ENCODE peak calls at places on chromosomes 2 and 18, in seven cellular contexts. V, E, O, J, M, Y and Z are unnamed samples.

GRCh38 chr2:60379684-60380083 is 173.8 kb downstream of the BCL11A start:
- DNase-seq in V (no peak), E (no peak), O (no peak), J (no peak), M (no peak), Y (no peak), Z (no peak)

GRCh38 chr2:73297151-73297559 is 3.8 kb upstream of the EGR4 start:
- DNase-seq in V (no peak), E (no peak), O (no peak), J (no peak), M (no peak), Y (no peak), Z (no peak)

GRCh38 chr18:61292280-61292679 is 41.0 kb upstream of the CDH20 start:
- DNase-seq in V (no peak), E (no peak), O (no peak), J (no peak), M (no peak), Y (no peak), Z (no peak)

GRCh38 chr2:16626497-16626896 is 39.1 kb downstream of the CYRIA start:
- DNase-seq in V (no peak), E (no peak), O (peak), J (no peak), M (no peak), Y (no peak), Z (no peak)

GRCh38 chr2:163505281-163505680 is 230.5 kb downstream of the FIGN start:
- DNase-seq in V (no peak), E (no peak), O (no peak), J (no peak), M (no peak), Y (no peak), Z (no peak)

GRCh38 chr2:106859498-106859897 is 26.5 kb downstream of the ST6GAL2 start:
- DNase-seq in V (no peak), E (no peak), O (no peak), J (no peak), M (no peak), Y (no peak), Z (no peak)

GRCh38 chr2:201797175-201797840 is 9.0 kb upstream of the CDK15 start:
- DNase-seq in V (no peak), E (peak), O (peak), J (no peak), M (no peak), Y (no peak), Z (peak)

GRCh38 chr2:181673178-181673577 is 7.1 kb downstream of the NEUROD1 start:
- DNase-seq in V (no peak), E (no peak), O (no peak), J (no peak), M (no peak), Y (no peak), Z (no peak)

GRCh38 chr2:8576525-8577157 is 105.2 kb upstream of the ID2 start:
- DNase-seq in V (peak), E (no peak), O (no peak), J (no peak), M (peak), Y (no peak), Z (no peak)

GRCh38 chr18:36127866-36128845 is 984 bp downstream of the SLC39A6 start:
- DNase-seq in V (peak), E (no peak), O (peak), J (peak), M (peak), Y (no peak), Z (peak)

GRCh38 chr18:11179959-11180519 is 30.7 kb upstream of the PIEZO2 start:
- DNase-seq in V (no peak), E (no peak), O (no peak), J (no peak), M (no peak), Y (no peak), Z (no peak)
- TF ChIP-seq CTCF in V (no peak), E (no peak), O (no peak), J (no peak), M (no peak), Y (no peak), Z (no peak)

DNA sequence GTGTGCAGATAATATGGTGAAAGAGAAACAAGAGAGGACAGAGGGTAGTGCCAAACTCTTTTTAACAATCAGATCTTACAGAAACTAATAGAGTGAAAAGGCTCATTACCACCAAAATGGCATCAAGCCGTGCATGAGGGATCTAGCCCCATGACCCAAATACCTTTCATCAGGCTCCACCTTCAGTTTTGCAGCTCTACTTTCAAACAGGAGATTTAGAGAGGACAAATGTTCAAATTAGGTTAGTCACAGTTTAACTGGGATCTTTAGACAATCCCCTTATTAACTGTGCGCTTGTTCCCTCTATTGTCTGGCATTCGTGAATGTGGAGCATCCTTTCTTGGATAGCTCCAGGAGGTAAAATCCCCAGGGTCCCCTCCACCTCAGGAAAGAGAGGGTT is 1209.3 kb upstream of the CHAC2 start:
- DNase-seq in V (no peak), E (no peak), O (no peak), J (no peak), M (no peak), Y (no peak), Z (no peak)
- H3K4me3 ChIP-seq in V (no peak), E (no peak), O (no peak), J (no peak), M (no peak), Y (no peak), Z (no peak)

DNA sequence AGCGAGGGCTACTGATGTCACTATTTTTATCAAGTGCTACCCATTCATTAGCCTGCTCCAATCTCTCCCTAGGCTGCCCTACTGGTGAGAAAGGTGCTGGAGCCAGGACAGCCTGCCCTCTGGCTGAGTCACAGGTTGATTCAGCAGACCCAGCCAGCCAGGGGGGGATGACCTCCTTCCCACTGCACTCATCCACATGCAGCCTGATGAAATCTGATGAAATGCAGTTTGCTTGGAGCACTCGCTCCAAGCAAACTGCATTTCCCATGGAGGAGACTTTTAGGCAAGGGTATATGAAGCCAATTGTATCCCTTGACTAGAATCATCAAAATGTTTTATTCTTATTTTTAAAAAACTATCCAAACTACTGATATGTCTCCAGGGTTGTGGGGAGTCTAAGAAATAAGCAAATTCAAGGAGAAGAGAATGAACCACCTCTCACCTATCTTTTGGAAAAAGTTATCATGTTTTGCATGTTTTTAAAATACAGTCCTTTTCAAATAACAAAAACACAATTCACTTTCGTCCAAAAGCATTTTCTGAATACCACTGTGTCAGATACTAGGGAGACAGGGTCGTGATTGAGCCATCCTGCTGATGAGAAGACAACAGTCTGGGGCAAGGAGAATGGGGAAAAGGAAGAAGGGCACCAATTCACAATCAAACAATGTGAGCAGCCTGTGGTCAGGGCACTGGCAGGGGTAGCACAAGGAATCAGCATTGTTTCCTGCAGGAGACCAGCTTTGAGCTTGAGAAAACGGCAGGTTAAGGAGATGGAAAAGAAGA is 128.3 kb downstream of the AFF3 start:
- DNase-seq in V (no peak), E (peak), O (peak), J (no peak), M (peak), Y (no peak), Z (peak)
- TF ChIP-seq CTCF in V (no peak), E (peak), O (peak), J (no peak), M (no peak), Y (no peak), Z (no peak)

GRCh38 chr2:226694142-226694541 is 105.5 kb downstream of the IRS1 start:
- DNase-seq in V (no peak), E (no peak), O (peak), J (no peak), M (no peak), Y (no peak), Z (no peak)

GRCh38 chr2:226692521-226693126 is 107.0 kb downstream of the IRS1 start:
- DNase-seq in V (no peak), E (no peak), O (no peak), J (no peak), M (no peak), Y (no peak), Z (peak)

GRCh38 chr2:226693521-226693920 is 106.1 kb downstream of the IRS1 start:
- DNase-seq in V (no peak), E (no peak), O (peak), J (no peak), M (no peak), Y (no peak), Z (no peak)

GRCh38 chr2:226690471-226691024 is 109.1 kb downstream of the IRS1 start:
- DNase-seq in V (no peak), E (no peak), O (peak), J (no peak), M (no peak), Y (no peak), Z (no peak)

GRCh38 chr2:226691265-226691664 is 108.4 kb downstream of the IRS1 start:
- DNase-seq in V (no peak), E (no peak), O (no peak), J (no peak), M (no peak), Y (no peak), Z (peak)
- H3K4me3 ChIP-seq in V (no peak), E (no peak), O (no peak), J (no peak), M (peak), Y (no peak), Z (no peak)

GRCh38 chr18:52409732-52410131 is 69.7 kb downstream of the DCC start:
- DNase-seq in V (no peak), E (no peak), O (no peak), J (no peak), M (no peak), Y (no peak), Z (peak)
- TF ChIP-seq CTCF in V (no peak), E (no peak), O (no peak), J (no peak), M (no peak), Y (no peak), Z (no peak)

DNA sequence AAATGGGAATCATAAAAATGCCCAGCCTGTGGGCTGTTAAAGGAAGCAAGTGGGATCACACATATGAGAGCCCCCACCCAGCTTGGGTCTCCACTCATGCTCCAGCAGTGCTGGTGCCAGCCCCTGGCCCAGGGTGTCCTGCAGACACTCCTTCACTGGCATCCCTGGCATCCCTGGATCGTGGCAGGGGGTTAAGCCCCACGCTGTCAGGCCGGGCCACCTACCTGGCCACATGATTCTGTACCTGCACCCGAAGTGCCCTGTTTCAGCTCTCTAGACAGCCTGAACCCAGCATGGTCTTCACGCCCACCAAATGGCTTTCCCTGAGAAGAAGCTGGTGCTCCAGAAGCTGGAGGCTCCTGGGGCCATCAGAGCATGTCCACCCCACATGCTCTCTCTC is 137.4 kb downstream of the INHBB start:
- DNase-seq in V (peak), E (no peak), O (no peak), J (no peak), M (peak), Y (no peak), Z (no peak)
- H3K4me3 ChIP-seq in V (no peak), E (no peak), O (no peak), J (no peak), M (no peak), Y (no peak), Z (no peak)

DNA sequence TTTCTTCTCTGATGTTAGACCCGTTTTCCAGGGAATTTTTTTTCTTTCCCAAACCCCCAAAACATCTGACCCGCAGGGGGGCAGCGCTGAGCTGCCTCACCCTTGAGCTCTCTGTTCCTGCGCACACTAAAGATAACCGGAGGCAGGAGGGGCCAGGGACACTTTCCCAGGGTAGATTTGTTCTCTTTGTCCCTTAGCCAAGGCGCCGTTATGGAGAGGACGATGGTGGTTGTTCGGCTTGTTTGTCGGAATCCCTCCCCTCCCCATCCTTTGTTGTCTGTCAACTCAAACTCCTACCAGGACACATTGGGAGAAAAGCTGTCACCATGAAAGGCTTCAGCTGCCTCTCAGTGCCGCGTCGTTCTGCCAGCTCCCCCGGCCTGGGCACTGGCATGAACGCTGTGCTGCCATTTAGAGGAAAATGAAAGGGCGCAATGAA is 62.3 kb downstream of the RND3 start:
- DNase-seq in V (no peak), E (no peak), O (peak), J (no peak), M (no peak), Y (no peak), Z (no peak)
- TF ChIP-seq CTCF in V (no peak), E (no peak), O (peak), J (no peak), M (no peak), Y (no peak), Z (peak)

GRCh38 chr2:100285011-100285410 is 37.3 kb downstream of the LONRF2 start:
- DNase-seq in V (no peak), E (no peak), O (no peak), J (no peak), M (no peak), Y (no peak), Z (no peak)

GRCh38 chr2:100283724-100284501 is 38.4 kb downstream of the LONRF2 start:
- DNase-seq in V (no peak), E (no peak), O (no peak), J (peak), M (no peak), Y (no peak), Z (no peak)

GRCh38 chr2:100279586-100280534 is 42.4 kb downstream of the LONRF2 start:
- DNase-seq in V (no peak), E (no peak), O (no peak), J (no peak), M (no peak), Y (no peak), Z (no peak)

GRCh38 chr2:100278986-100279385 is 43.3 kb downstream of the LONRF2 start:
- DNase-seq in V (no peak), E (no peak), O (no peak), J (peak), M (no peak), Y (no peak), Z (no peak)

GRCh38 chr2:100281521-100282438 is 40.5 kb downstream of the LONRF2 start:
- DNase-seq in V (no peak), E (no peak), O (peak), J (no peak), M (no peak), Y (peak), Z (no peak)
- H3K4me3 ChIP-seq in V (no peak), E (no peak), O (no peak), J (no peak), M (no peak), Y (no peak), Z (no peak)

DNA sequence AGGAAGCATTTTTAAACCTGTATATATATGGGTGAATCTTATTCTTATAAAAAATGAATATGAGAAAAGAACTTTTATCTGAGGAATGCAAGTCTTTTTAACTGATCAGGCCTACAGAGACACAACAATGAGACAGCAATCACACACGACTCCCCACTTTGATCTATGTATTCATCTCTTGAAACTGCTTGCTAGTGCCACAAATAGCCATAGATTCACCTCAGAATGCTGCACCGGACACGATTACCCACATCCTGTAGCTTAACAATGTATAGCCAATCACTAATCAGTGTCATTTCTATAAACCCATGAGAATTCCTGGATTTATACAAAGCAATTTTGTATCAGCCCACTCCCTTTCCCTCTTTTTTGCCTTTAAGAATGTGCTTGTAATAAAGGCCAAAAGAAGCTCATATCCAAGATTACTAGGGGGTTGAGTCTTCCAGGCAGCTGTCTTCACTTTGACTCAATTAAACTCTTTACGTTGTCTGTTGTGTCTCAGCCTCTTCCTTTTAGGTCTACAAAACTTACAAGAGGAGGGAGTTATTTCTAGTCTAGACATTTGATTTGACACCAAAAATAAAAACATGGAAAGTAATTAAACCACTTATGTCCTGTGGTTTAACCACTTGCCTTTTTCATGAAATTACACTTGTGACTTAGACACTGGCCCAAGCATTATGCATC is 94.9 kb downstream of the MBD2 start:
- DNase-seq in V (no peak), E (no peak), O (no peak), J (no peak), M (no peak), Y (no peak), Z (no peak)
- TF ChIP-seq CTCF in V (no peak), E (no peak), O (no peak), J (no peak), M (no peak), Y (no peak), Z (no peak)